ENCODE peak calls at places on chromosomes 13 and 19, in five cellular contexts. Y, P, F, K and U are unnamed samples.

GRCh38 chr13:114115796-114116195 is 16.6 kb downstream of the RASA3 start:
- DNase-seq in Y (no peak), K (no peak), F (no peak), P (no peak), U (no peak)

GRCh38 chr19:4474504-4475136 is 2.5 kb downstream of the HDGFL2 start:
- DNase-seq in F (no peak), Y (no peak), K (peak), P (peak), U (peak)

GRCh38 chr19:7916137-7916907 is 1.7 kb downstream of the TGFBR3L start:
- DNase-seq in K (no peak), Y (no peak), F (no peak), P (peak), U (no peak)

GRCh38 chr19:1766800-1767352 is 13.6 kb downstream of the ONECUT3 start:
- DNase-seq in F (no peak), P (no peak), K (peak), Y (no peak), U (no peak)

GRCh38 chr19:40717325-40717879 is 490 bp downstream of the ITPKC start:
- DNase-seq in P (no peak), F (no peak), Y (no peak), K (peak), U (no peak)

GRCh38 chr13:34340534-34340933 is 522.6 kb downstream of the RFC3 start:
- DNase-seq in F (no peak), P (no peak), Y (no peak), K (no peak), U (peak)

GRCh38 chr13:106033634-106034033 is 501.8 kb downstream of the EFNB2 start:
- DNase-seq in F (peak), K (no peak), Y (no peak), P (no peak), U (peak)

GRCh38 chr19:16365300-16365996 is 40.8 kb downstream of the KLF2 start:
- DNase-seq in P (no peak), F (no peak), Y (no peak), K (no peak), U (no peak)

GRCh38 chr13:60000081-60000480 is 163.6 kb downstream of the DIAPH3 start:
- DNase-seq in K (no peak), P (no peak), F (no peak), Y (no peak), U (no peak)

GRCh38 chr19:11191934-11192333 is 5.4 kb downstream of the KANK2 start:
- DNase-seq in P (no peak), Y (peak), K (no peak), F (no peak), U (no peak)

GRCh38 chr13:113551081-113552000 is 33.2 kb upstream of the TFDP1 start:
- DNase-seq in F (no peak), K (no peak), P (no peak), Y (no peak), U (no peak)

GRCh38 chr19:39237200-39238184 is 7.3 kb downstream of the IFNL3 start:
- DNase-seq in F (peak), Y (peak), P (peak), K (peak), U (no peak)

GRCh38 chr13:49444517-49445395 is 682 bp downstream of the SETDB2 start:
- DNase-seq in K (peak), F (peak), P (no peak), Y (peak), U (peak)

GRCh38 chr19:8485561-8486371 is 16.7 kb downstream of the PRAM1 start:
- DNase-seq in Y (no peak), F (no peak), P (no peak), K (no peak), U (no peak)

GRCh38 chr13:74732736-74733135 is 598.5 kb upstream of the KLF12 start:
- DNase-seq in F (no peak), Y (no peak), P (no peak), K (no peak), U (no peak)

GRCh38 chr13:49690133-49690989 is 925 bp downstream of the EBPL start:
- DNase-seq in P (no peak), K (peak), F (peak), Y (no peak), U (peak)

GRCh38 chr19:57599377-57599760 is 316 bp upstream of the ZNF530 start:
- DNase-seq in Y (peak), P (no peak), K (no peak), F (no peak), U (no peak)

GRCh38 chr13:36736119-36736726 is 62.4 kb downstream of the SERTM1 start:
- DNase-seq in K (peak), F (peak), Y (no peak), P (peak), U (peak)

GRCh38 chr13:72437458-72437857 is 290.0 kb downstream of the MZT1 start:
- DNase-seq in F (no peak), P (no peak), Y (no peak), K (no peak), U (no peak)

GRCh38 chr13:40115456-40115855 is 460.0 kb downstream of the COG6 start:
- DNase-seq in F (no peak), P (no peak), K (no peak), Y (no peak), U (no peak)

GRCh38 chr13:44306401-44307192 is 67.0 kb upstream of the SERP2 start:
- DNase-seq in P (peak), Y (no peak), F (no peak), K (no peak), U (peak)

GRCh38 chr13:79973533-79973963 is 367.4 kb downstream of the SPRY2 start:
- DNase-seq in F (no peak), K (peak), P (no peak), Y (no peak), U (peak)
- TF ChIP-seq ESRRA in F (no peak), K (no peak), P (no peak), Y (no peak), U (no peak)

GRCh38 chr13:100262404-100262803 is 173.5 kb downstream of the PCCA start:
- DNase-seq in K (no peak), P (no peak), Y (no peak), F (no peak), U (no peak)
- TF ChIP-seq ESRRA in K (no peak), P (no peak), Y (no peak), F (no peak), U (no peak)

DNA sequence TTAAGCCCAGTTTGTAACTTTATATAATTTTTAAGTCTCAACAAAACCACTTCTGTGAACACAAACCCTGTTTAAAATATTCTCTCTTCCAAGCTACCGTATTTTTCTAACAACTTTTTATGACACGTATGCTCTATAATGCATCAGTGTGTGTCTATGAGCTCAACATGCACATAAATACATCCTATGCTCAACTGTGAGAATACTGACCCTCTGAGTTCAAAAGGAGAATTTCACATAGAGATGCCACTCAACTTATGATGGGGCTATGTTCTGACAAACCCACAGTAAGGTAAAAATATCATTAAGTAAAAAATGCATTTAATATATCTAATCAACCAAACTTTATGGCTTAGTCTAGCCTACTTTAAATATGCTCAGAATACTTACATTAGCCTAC is 1139.7 kb upstream of the SPRY2 start:
- DNase-seq in Y (no peak), P (no peak), F (no peak), K (no peak), U (no peak)
- TF ChIP-seq ESRRA in Y (no peak), P (no peak), F (no peak), K (no peak), U (no peak)

GRCh38 chr19:50652722-50653121 is 3.5 kb downstream of the C19orf81 start:
- DNase-seq in K (no peak), F (no peak), P (no peak), Y (no peak), U (no peak)
- TF ChIP-seq ESRRA in K (no peak), F (no peak), P (no peak), Y (no peak), U (no peak)

GRCh38 chr19:30637926-30638325 is 265.7 kb downstream of the ZNF536 start:
- DNase-seq in K (no peak), P (no peak), F (no peak), Y (no peak), U (no peak)
- TF ChIP-seq ESRRA in K (no peak), P (no peak), F (no peak), Y (no peak), U (no peak)